ENCODE peak calls at places on chromosomes 12 and 14, in seven cellular contexts. M is SK-N-DZ; P is activated naive CD8-positive, alpha-beta T cell treated with anti-CD3 and anti-CD28 coated beads, Interleukin-2, amount 50 U/mL, for 16 hours; R is HT1080; Y is mucosa of descending colon; Z is lung; L is NCI-H446 treated with DMSO at 0.1 percent for 48 hours. I is an unnamed sample.

GRCh38 chr14:24310666-24311604 is at the start of gene LTB4R:
- DNase-seq in M (no peak), P (no peak), R (no peak), Y (peak), Z (peak), L (no peak), I (peak)

GRCh38 chr12:15679146-15679545 is 110.0 kb downstream of the EPS8 start:
- DNase-seq in M (no peak), P (no peak), R (no peak), Y (no peak), Z (no peak), L (no peak), I (no peak)

GRCh38 chr14:53411110-53411509 is 258.0 kb upstream of the DDHD1 start:
- DNase-seq in M (no peak), P (no peak), R (peak), Y (no peak), Z (no peak), L (no peak), I (no peak)

GRCh38 chr12:49336645-49337584 is at the start of gene C1QL4:
- DNase-seq in M (peak), P (peak), R (peak), Y (peak), Z (peak), L (peak), I (peak)

GRCh38 chr12:124289634-124290600 is 5.0 kb upstream of the RFLNA start:
- DNase-seq in M (no peak), P (no peak), R (no peak), Y (no peak), Z (no peak), L (no peak), I (no peak)

GRCh38 chr12:69948874-69949273 is 123.8 kb downstream of the MYRFL start:
- DNase-seq in M (no peak), P (no peak), R (no peak), Y (no peak), Z (no peak), L (no peak), I (no peak)

GRCh38 chr12:20024194-20024593 is 344.1 kb upstream of the PDE3A start:
- DNase-seq in M (no peak), P (no peak), R (no peak), Y (no peak), Z (no peak), L (no peak), I (no peak)

GRCh38 chr14:64680013-64680674 is 24.1 kb upstream of the PLEKHG3 start:
- DNase-seq in M (no peak), P (no peak), R (peak), Y (no peak), Z (no peak), L (peak), I (no peak)

GRCh38 chr14:105019861-105020814 is 745 bp downstream of the CDCA4 start:
- DNase-seq in M (no peak), P (peak), R (no peak), Y (peak), Z (no peak), L (no peak), I (peak)